ENCODE peak calls at places on chromosome 21, in nine cellular contexts. R, U, M, V, S, G, K, Y and H are unnamed samples.
A peak's percentile ranks its signal among the peaks of the same experiment; 100 is the strongest.

GRCh38 chr21:42781150-42781980 is 98.0 kb downstream of the WDR4 start:
- DNase-seq in G (no peak), V (peak; percentile 49), U (no peak), Y (no peak), M (peak; percentile 10), K (no peak), R (peak; percentile 20), S (no peak), H (peak; percentile 60)

GRCh38 chr21:29737188-29737587 is 202.6 kb downstream of the GRIK1 start:
- DNase-seq in U (no peak), G (no peak), R (no peak), K (no peak), Y (no peak), M (no peak), V (no peak), S (no peak), H (no peak)

GRCh38 chr21:43343095-43343991 is 83.6 kb downstream of the SIK1 start:
- DNase-seq in U (no peak), V (no peak), G (no peak), S (no peak), K (no peak), Y (no peak), M (no peak), R (no peak), H (peak; percentile 92)

GRCh38 chr21:8991968-8992621 is 1529.3 kb upstream of the TPTE start:
- DNase-seq in M (no peak), S (no peak), R (no peak), K (no peak), Y (no peak), G (no peak), V (no peak), U (no peak), H (no peak)

GRCh38 chr21:29233611-29234540 is 64.8 kb upstream of the BACH1 start:
- DNase-seq in M (no peak), R (no peak), Y (no peak), V (peak; percentile 26), G (no peak), U (no peak), K (no peak), S (no peak), H (no peak)

GRCh38 chr21:18142639-18143038 is 102.0 kb upstream of the CHODL start:
- DNase-seq in K (no peak), R (no peak), Y (no peak), V (no peak), G (no peak), M (no peak), S (no peak), U (no peak), H (no peak)

GRCh38 chr21:38955495-38955894 is 149.8 kb downstream of the ETS2 start:
- DNase-seq in K (no peak), U (no peak), V (no peak), Y (no peak), G (peak; percentile 65), S (no peak), M (no peak), R (no peak), H (no peak)

GRCh38 chr21:46035809-46036695 is 54.5 kb downstream of the COL6A1 start:
- DNase-seq in M (no peak), Y (no peak), R (no peak), U (no peak), K (no peak), S (no peak), V (no peak), G (no peak), H (no peak)

GRCh38 chr21:36915701-36916075 is 50.8 kb downstream of the HLCS start:
- DNase-seq in M (no peak), K (no peak), R (no peak), G (no peak), V (no peak), U (no peak), Y (no peak), S (no peak), H (no peak)

GRCh38 chr21:39016740-39017315 is 166.4 kb downstream of the PSMG1 start:
- DNase-seq in R (no peak), G (peak; percentile 26), K (no peak), S (no peak), M (no peak), Y (no peak), V (no peak), U (no peak), H (no peak)

GRCh38 chr21:41950941-41951408 is 2.8 kb downstream of the C2CD2 start:
- DNase-seq in K (no peak), R (no peak), V (peak; percentile 84), U (no peak), Y (no peak), S (no peak), M (no peak), G (no peak), H (no peak)